ENCODE peak calls at places on chromosomes 11 and 22, in four cellular contexts. W is mesendoderm; Q is activated CD4-positive, alpha-beta memory T cell treated with anti-CD3 and anti-CD28 coated beads, Interleukin-2, amount 10 ng/mL, durations not matched to agents 7 days and 5 days; N is iris pigment epithelial cell. U is an unnamed sample.

GRCh38 chr22:38497869-38498268 is 8.2 kb downstream of the DDX17 start:
- DNase-seq in W (no peak), Q (no peak), N (no peak), U (no peak)

GRCh38 chr22:48382197-48382596 is 1445.5 kb downstream of the BRD1 start:
- DNase-seq in W (no peak), Q (no peak), N (no peak), U (no peak)

GRCh38 chr22:30863161-30863833 is 105.3 kb downstream of the MORC2 start:
- DNase-seq in W (peak), Q (no peak), N (no peak), U (no peak)

GRCh38 chr22:29799217-29799680 is 32.1 kb downstream of the UQCR10 start:
- DNase-seq in W (no peak), Q (no peak), N (peak), U (peak)

GRCh38 chr11:57248780-57249383 is 11.8 kb upstream of the APLNR start:
- DNase-seq in W (peak), Q (peak), N (peak), U (peak)

GRCh38 chr22:16800358-16800757 is 24.9 kb downstream of the XKR3 start:
- DNase-seq in W (no peak), Q (no peak), N (no peak), U (no peak)

GRCh38 chr11:22192642-22193347 is at the start of gene ANO5:
- DNase-seq in W (peak), Q (no peak), N (no peak), U (no peak)

GRCh38 chr22:26783886-26784285 is 126.5 kb downstream of the MIAT start:
- DNase-seq in W (peak), Q (no peak), N (no peak), U (no peak)

GRCh38 chr22:48578138-48579034 is 1249.3 kb downstream of the BRD1 start:
- DNase-seq in W (no peak), Q (no peak), N (no peak), U (no peak)

GRCh38 chr11:77175869-77176539 is 48.0 kb downstream of the MYO7A start:
- DNase-seq in W (peak), Q (no peak), N (no peak), U (no peak)

GRCh38 chr11:74701351-74701750 is 29.9 kb downstream of the CHRDL2 start:
- DNase-seq in W (peak), Q (peak), N (peak), U (no peak)

GRCh38 chr11:19577849-19578619 is 134.6 kb upstream of the NAV2 start:
- DNase-seq in W (no peak), Q (no peak), N (peak), U (peak)

GRCh38 chr11:93444671-93445073 is 98.5 kb downstream of the SMCO4 start:
- DNase-seq in W (peak), Q (no peak), N (peak), U (no peak)

GRCh38 chr22:39306456-39307361 is 12.7 kb downstream of the RPL3 start:
- DNase-seq in W (peak), Q (peak), N (peak), U (peak)

GRCh38 chr11:113906038-113906437 is 1.4 kb downstream of the HTR3B start:
- DNase-seq in W (peak), Q (no peak), N (peak), U (peak)

GRCh38 chr22:44172370-44173108 is 8.2 kb upstream of the PARVG start:
- DNase-seq in W (no peak), Q (no peak), N (no peak), U (no peak)

GRCh38 chr22:39995346-39996252 is 845 bp downstream of the FAM83F start:
- DNase-seq in W (peak), Q (no peak), N (no peak), U (no peak)